ENCODE peak calls at places on chromosomes 3 and 15, in four cellular contexts. I is body of pancreas, U is testis, S is astrocyte of the spinal cord. T is an unnamed sample.

GRCh38 chr15:23647421-23648375 is at the start of gene MAGEL2:
- DNase-seq in S (peak), I (peak), U (no peak), T (no peak)

GRCh38 chr15:56524915-56525314 is 60.0 kb upstream of the MNS1 start:
- DNase-seq in U (no peak), S (peak), I (no peak), T (peak)

GRCh38 chr3:126983653-126984390 is 907 bp downstream of the PLXNA1 start:
- DNase-seq in I (peak), U (no peak), S (peak), T (no peak)

GRCh38 chr3:43950775-43951174 is 260.0 kb downstream of the ABHD5 start:
- DNase-seq in I (no peak), S (no peak), U (no peak), T (no peak)

GRCh38 chr15:34987623-34987981 is 485 bp downstream of the ZNF770 start:
- DNase-seq in I (no peak), S (no peak), U (peak), T (no peak)

GRCh38 chr3:42843730-42844713 is 31.7 kb downstream of the CYP8B1 start:
- DNase-seq in S (no peak), U (peak), I (no peak), T (no peak)

GRCh38 chr15:89912674-89913396 is at the start of gene ARPIN:
- DNase-seq in U (peak), S (peak), I (peak), T (no peak)

GRCh38 chr3:151974067-151974466 is 100.6 kb downstream of the SUCNR1 start:
- DNase-seq in U (no peak), I (no peak), S (peak), T (no peak)

GRCh38 chr15:67405208-67406191 is 115.4 kb upstream of the C15orf61 start:
- DNase-seq in I (no peak), U (no peak), S (peak), T (no peak)

GRCh38 chr15:77786956-77787355 is 154.2 kb upstream of the LINGO1 start:
- DNase-seq in U (no peak), S (no peak), I (no peak), T (no peak)

GRCh38 chr15:77782691-77783090 is 150.0 kb upstream of the LINGO1 start:
- DNase-seq in U (no peak), S (no peak), I (no peak), T (no peak)

GRCh38 chr15:77783636-77784035 is 150.9 kb upstream of the LINGO1 start:
- DNase-seq in U (no peak), I (no peak), S (no peak), T (no peak)

GRCh38 chr15:77786181-77786890 is 153.6 kb upstream of the LINGO1 start:
- DNase-seq in S (no peak), I (no peak), U (peak), T (no peak)

DNA sequence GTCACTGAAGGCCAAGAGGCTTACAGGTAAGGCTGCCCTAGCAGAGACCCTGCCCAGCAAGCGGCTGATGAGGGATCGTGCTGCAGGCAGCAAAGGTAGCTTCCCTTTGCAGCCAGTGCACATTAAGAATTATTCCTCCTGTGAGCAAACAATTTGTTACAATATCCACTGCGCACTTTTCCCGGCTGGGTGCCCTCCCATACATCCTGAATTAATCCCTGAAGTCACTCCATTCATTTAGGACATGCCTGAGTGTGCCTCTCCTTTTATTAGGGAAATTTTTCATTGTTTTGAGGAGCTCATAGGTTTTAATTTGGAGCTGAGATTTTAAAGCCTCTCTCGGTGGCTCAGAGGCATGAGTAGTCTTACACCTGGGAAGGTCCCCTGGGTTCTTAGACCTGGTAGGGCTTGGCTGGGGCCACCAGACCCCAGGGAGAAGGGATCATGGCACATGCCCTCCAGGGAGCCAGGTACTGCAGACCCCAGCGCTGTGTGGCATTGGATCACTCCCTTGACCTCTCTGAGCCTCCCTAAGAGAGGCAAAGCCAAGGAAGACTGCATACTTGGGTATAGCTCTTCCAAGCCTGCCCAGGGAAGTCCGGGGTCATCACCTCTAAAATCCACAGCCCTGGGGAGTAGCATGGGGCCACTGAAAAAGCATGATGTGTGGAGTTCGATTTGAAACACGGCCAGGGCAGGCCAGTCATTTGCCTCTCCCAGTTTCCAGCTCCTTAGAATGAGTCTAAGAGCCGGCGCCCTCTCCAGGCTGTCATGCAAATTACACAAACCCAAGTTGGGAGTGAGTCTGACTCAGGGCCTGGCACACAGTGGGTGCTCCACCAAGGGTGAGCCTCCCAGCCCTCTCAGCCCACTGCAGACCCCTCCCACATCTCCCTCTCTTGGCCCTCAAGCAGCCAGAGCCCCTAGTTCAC is 151.9 kb upstream of the LINGO1 start:
- DNase-seq in S (no peak), U (peak), I (peak), T (no peak)
- TF ChIP-seq CTCF in S (peak), U (peak), I (no peak), T (peak)

GRCh38 chr3:135456182-135456790 is 509.2 kb upstream of the PPP2R3A start:
- DNase-seq in I (no peak), S (no peak), U (no peak), T (no peak)
- H3K4me3 ChIP-seq in I (no peak), S (no peak), U (no peak), T (no peak)

GRCh38 chr3:30586806-30587486 is 19.5 kb upstream of the TGFBR2 start:
- DNase-seq in U (no peak), S (no peak), I (no peak), T (no peak)
- TF ChIP-seq CTCF in U (no peak), S (no peak), I (no peak), T (no peak)

DNA sequence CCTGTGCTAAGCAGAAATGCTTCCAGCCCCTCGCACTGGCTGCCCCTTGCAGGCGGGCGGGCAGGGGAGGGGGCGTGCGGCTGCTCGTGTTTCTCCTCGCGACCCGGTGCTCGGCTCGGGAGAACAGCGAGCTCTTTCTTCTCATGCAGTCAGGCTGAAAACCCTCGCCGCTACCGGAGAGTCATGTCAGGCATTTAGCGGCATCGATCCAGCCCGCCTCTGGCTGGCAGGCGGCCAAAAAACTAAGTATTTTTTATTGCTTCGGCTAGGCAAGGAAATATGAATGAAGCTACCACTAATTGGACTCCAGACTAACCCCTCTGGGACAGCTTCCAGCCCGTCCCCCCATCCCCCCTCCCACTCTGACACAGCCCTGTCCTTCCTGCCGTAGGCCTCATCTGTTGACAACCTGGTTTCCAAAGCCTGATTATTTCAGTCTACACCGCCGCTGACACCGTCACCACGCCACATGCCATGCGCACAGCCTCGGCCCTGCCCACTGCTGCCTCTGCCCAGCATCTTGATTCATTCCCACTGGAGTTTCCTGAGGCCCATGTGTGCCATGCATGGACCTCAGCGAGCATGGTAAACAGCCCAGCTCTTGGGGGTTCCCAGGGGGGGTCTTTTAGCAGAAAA is 35.3 kb downstream of the TLE3 start:
- DNase-seq in U (peak), I (peak), S (peak), T (peak)
- H3K4me3 ChIP-seq in U (no peak), I (no peak), S (peak), T (no peak)

GRCh38 chr3:134927596-134927995 is 132.5 kb downstream of the EPHB1 start:
- DNase-seq in I (no peak), S (no peak), U (no peak), T (no peak)

GRCh38 chr3:134929976-134930375 is 134.9 kb downstream of the EPHB1 start:
- DNase-seq in S (no peak), U (no peak), I (no peak), T (no peak)

GRCh38 chr3:134931045-134931775 is 136.2 kb downstream of the EPHB1 start:
- DNase-seq in S (no peak), U (no peak), I (no peak), T (no peak)

GRCh38 chr3:134928819-134929218 is 133.8 kb downstream of the EPHB1 start:
- DNase-seq in U (no peak), I (no peak), S (no peak), T (no peak)

GRCh38 chr3:134928392-134928791 is 133.3 kb downstream of the EPHB1 start:
- DNase-seq in U (no peak), I (no peak), S (no peak), T (no peak)
- TF ChIP-seq CTCF in U (no peak), I (no peak), S (no peak), T (no peak)

GRCh38 chr3:13283877-13284264 is 136.3 kb downstream of the NUP210 start:
- DNase-seq in U (no peak), S (no peak), I (no peak), T (no peak)

GRCh38 chr3:13281657-13282527 is 138.2 kb downstream of the NUP210 start:
- DNase-seq in U (peak), S (no peak), I (peak), T (no peak)

GRCh38 chr3:13282528-13282985 is 137.6 kb downstream of the NUP210 start:
- DNase-seq in I (peak), U (no peak), S (no peak), T (no peak)

GRCh38 chr3:13285007-13285567 is 135.0 kb downstream of the NUP210 start:
- DNase-seq in S (no peak), U (no peak), I (no peak), T (no peak)

GRCh38 chr3:13282986-13283876 is 136.9 kb downstream of the NUP210 start:
- DNase-seq in U (peak), I (peak), S (no peak), T (no peak)
- H3K4me3 ChIP-seq in U (peak), I (no peak), S (no peak), T (peak)

DNA sequence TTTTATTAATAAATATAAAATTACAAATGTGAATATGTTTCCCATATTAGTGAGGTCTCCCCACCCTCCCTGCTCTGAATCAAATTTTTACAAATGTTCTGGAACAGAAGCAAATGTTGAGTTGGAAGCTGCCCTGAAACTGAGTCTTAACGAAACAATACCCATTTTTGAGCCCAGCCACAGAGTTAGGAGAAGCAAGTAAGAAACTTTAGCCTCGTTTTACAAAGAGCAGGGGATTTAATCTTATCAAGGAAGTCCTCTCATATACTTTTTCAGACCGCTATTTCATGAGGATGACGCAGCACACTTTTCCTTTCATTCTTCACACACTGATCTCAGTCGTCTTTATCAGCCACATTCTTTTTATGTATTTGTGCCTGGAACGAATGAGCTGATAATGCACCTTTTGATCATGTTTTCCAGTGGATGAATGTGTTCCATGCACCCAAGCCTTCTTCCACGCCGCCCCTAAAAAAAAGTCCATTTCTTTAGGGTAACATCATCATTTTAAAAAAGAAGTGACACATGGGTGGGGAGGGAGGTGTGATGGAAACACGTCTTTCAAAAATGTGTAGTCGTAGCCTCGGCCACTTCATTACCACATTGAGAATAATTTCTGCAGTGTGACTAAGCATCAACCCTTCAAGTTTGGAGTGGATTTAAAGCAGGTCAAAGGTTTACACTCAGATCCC is 48.1 kb downstream of the SETMAR start:
- DNase-seq in S (no peak), I (no peak), U (no peak), T (no peak)
- TF ChIP-seq CTCF in S (no peak), I (no peak), U (no peak), T (no peak)

DNA sequence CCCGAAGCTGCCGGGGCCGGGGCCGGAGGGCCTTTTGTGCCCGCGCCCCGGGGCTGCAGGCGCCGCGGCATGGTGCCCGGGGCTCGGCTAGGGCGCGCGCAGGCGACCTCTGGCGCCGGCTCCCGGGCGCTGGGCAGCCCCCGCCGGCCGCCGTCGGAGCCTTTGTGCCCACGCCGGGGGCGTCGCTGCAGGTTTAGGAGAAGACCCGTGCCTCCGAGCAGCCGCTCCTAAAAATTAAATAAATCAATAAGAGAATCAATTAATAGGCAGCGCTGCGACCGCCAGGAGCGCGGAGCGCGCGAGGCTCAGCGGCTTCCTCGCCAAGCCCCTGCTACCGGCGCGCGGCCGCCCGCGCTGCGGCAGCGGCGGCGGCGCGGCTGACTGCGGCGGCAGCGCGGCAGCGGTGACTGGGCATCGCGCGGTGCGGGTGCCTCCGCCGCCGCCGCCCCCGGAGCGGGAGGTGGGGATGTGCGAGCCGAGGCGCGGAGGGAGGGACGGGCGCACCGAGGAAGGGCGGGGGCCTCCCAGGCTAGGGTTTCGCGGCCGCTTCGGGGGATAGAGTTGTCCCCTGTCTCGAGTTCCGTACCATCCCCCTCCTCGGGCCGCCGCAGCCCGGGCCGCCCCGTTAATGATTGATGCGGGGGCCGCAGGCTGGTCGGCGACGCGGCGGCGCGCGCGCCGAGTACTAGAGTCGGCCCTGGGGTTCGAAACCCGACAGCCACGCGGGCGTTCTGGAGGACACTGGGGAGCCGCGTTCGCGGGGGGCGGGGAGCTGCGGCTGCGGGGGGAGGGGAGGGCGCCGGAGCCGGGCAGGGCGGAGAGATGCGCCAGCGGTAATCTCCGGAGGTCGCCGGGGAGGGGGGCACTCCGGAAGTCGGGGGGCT is at the start of gene PAQR9:
- DNase-seq in S (no peak), U (no peak), I (no peak), T (no peak)
- H3K4me3 ChIP-seq in S (peak), U (peak), I (peak), T (peak)

DNA sequence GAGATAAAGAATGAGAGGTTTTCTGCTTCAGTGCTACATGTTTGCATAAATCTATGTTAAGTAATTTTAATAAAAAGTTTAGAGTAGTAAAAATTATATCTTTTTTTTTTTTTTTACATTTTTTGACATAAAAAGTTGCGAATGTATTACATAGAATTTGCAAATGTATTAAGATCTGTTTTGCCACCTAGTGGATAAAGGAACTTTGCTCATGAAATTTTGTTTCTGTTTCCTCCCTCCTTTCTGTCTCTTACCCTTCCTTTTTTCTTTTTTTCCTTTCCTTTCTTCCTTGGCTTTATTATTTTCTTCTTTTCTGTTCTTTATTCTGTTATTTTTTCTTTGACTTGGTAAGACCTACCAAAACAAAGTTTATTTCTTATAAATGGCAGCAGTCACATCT is 58.5 kb upstream of the UTS2B start:
- DNase-seq in I (no peak), U (no peak), S (no peak), T (no peak)
- TF ChIP-seq CTCF in I (no peak), U (peak), S (peak), T (peak)